ENCODE peak calls at places on chromosome 21, in four cellular contexts. G is GM13977, W is AG09309, A is colonic mucosa. H is an unnamed sample.

GRCh38 chr21:29386803-29387202 is 88.1 kb downstream of the BACH1 start:
- DNase-seq in G (no peak), W (no peak), A (no peak), H (no peak)

GRCh38 chr21:28337319-28337718 is 655.4 kb downstream of the LTN1 start:
- DNase-seq in G (no peak), W (peak), A (no peak), H (no peak)

GRCh38 chr21:24204641-24205040 is 1402.6 kb downstream of the MRPL39 start:
- DNase-seq in G (no peak), W (no peak), A (no peak), H (no peak)

GRCh38 chr21:41247561-41247968 is 69.0 kb upstream of the FAM3B start:
- DNase-seq in G (peak), W (no peak), A (peak), H (no peak)

GRCh38 chr21:40386301-40386911 is 460.6 kb downstream of the DSCAM start:
- DNase-seq in G (no peak), W (no peak), A (peak), H (no peak)

GRCh38 chr21:14968821-14969220 is 96.0 kb downstream of the NRIP1 start:
- DNase-seq in G (no peak), W (no peak), A (no peak), H (no peak)

GRCh38 chr21:19256934-19257660 is 853.5 kb upstream of the TMPRSS15 start:
- DNase-seq in G (no peak), W (no peak), A (no peak), H (no peak)

GRCh38 chr21:39386194-39386593 is 37.3 kb upstream of the HMGN1 start:
- DNase-seq in G (no peak), W (no peak), A (peak), H (peak)

GRCh38 chr21:38266732-38267131 is 9.9 kb downstream of the KCNJ15 start:
- DNase-seq in G (no peak), W (no peak), A (no peak), H (no peak)

GRCh38 chr21:38806942-38807284 is 1.2 kb downstream of the ETS2 start:
- DNase-seq in G (peak), W (no peak), A (no peak), H (no peak)

GRCh38 chr21:45853703-45854342 is 127.7 kb upstream of the COL6A1 start:
- DNase-seq in G (no peak), W (no peak), A (no peak), H (no peak)

GRCh38 chr21:42423197-42423675 is 19.5 kb downstream of the UBASH3A start:
- DNase-seq in G (peak), W (no peak), A (no peak), H (peak)

GRCh38 chr21:36460866-36461265 is 19.1 kb downstream of the CLDN14 start:
- DNase-seq in G (no peak), W (no peak), A (no peak), H (no peak)

GRCh38 chr21:44374601-44375280 is 21.3 kb downstream of the TRPM2 start:
- DNase-seq in G (no peak), W (no peak), A (no peak), H (no peak)

GRCh38 chr21:42414928-42415769 is 11.4 kb downstream of the UBASH3A start:
- DNase-seq in G (peak), W (no peak), A (no peak), H (peak)

GRCh38 chr21:27058673-27059365 is 91.9 kb upstream of the ADAMTS5 start:
- DNase-seq in G (no peak), W (no peak), A (no peak), H (no peak)

GRCh38 chr21:29114765-29115164 is 15.7 kb upstream of the MAP3K7CL start:
- DNase-seq in G (no peak), W (no peak), A (no peak), H (no peak)

GRCh38 chr21:18954415-18954972 is 550.9 kb upstream of the TMPRSS15 start:
- DNase-seq in G (no peak), W (no peak), A (no peak), H (no peak)

GRCh38 chr21:41475714-41476405 is 32.1 kb downstream of the TMPRSS2 start:
- DNase-seq in G (no peak), W (no peak), A (no peak), H (no peak)

GRCh38 chr21:32306021-32306780 is 7.5 kb downstream of the MRAP start:
- DNase-seq in G (no peak), W (no peak), A (peak), H (no peak)

GRCh38 chr21:15749868-15750174 is 20.0 kb downstream of the USP25 start:
- DNase-seq in G (no peak), W (no peak), A (no peak), H (no peak)

GRCh38 chr21:34881894-34882371 is 167.2 kb downstream of the RUNX1 start:
- DNase-seq in G (no peak), W (no peak), A (peak), H (no peak)

GRCh38 chr21:31225713-31226112 is 118.3 kb downstream of the TIAM1 start:
- DNase-seq in G (no peak), W (no peak), A (no peak), H (no peak)

GRCh38 chr21:45618287-45618686 is 25.2 kb upstream of the PCBP3 start:
- DNase-seq in G (no peak), W (no peak), A (no peak), H (no peak)

H was measured in GM20000.